ENCODE peak calls at places on chromosomes 5 and 9, in eight cellular contexts. Z is stomach, M is K562, W is tibial nerve, T is SK-N-SH, I is GM12878, Q is transverse colon, P is H1. G is an unnamed sample.

GRCh38 chr9:78783743-78784142 is 486.8 kb downstream of the PSAT1 start:
- DNase-seq in Z (no peak), M (no peak), W (no peak), T (no peak), I (no peak), Q (no peak), P (no peak), G (no peak)

GRCh38 chr5:91307023-91307422 is 76.1 kb downstream of the ARRDC3 start:
- DNase-seq in Z (no peak), M (no peak), W (peak; percentile 61), T (no peak), I (no peak), Q (peak; percentile 24), P (no peak), G (peak; percentile 67)

GRCh38 chr5:170896779-170897178 is 35.0 kb downstream of the RANBP17 start:
- DNase-seq in Z (peak; percentile 26), M (no peak), W (no peak), T (peak; percentile 5), I (no peak), Q (no peak), P (peak; percentile 49), G (no peak)

GRCh38 chr9:127714916-127715442 is 484 bp downstream of the PTRH1 start:
- DNase-seq in Z (peak; percentile 55), M (peak; percentile 54), W (no peak), T (peak; percentile 75), I (no peak), Q (peak; percentile 57), P (no peak), G (no peak)

GRCh38 chr5:6419340-6419852 is 29.3 kb upstream of the UBE2QL1 start:
- DNase-seq in Z (no peak), M (no peak), W (no peak), T (no peak), I (no peak), Q (no peak), P (no peak), G (no peak)

GRCh38 chr5:1430121-1430795 is 15.0 kb downstream of the SLC6A3 start:
- DNase-seq in Z (peak; percentile 18), M (no peak), W (no peak), T (no peak), I (no peak), Q (no peak), P (no peak), G (no peak)

GRCh38 chr5:39446231-39446630 is 21.5 kb upstream of the DAB2 start:
- DNase-seq in Z (no peak), M (no peak), W (no peak), T (no peak), I (no peak), Q (no peak), P (no peak), G (no peak)

GRCh38 chr9:126160067-126160853 is 166.4 kb upstream of the MVB12B start:
- DNase-seq in Z (peak; percentile 10), M (no peak), W (no peak), T (no peak), I (no peak), Q (no peak), P (no peak), G (no peak)

GRCh38 chr5:154603978-154604679 is 126.1 kb upstream of the HAND1 start:
- DNase-seq in Z (no peak), M (no peak), W (no peak), T (peak; percentile 91), I (no peak), Q (peak; percentile 14), P (no peak), G (no peak)

GRCh38 chr5:107968998-107969397 is 298.3 kb upstream of the EFNA5 start:
- DNase-seq in Z (no peak), M (no peak), W (no peak), T (no peak), I (no peak), Q (no peak), P (no peak), G (no peak)

GRCh38 chr9:111516061-111516465 is 8.9 kb upstream of the ZNF483 start:
- DNase-seq in Z (no peak), M (no peak), W (no peak), T (no peak), I (peak; percentile 5), Q (no peak), P (no peak), G (no peak)

GRCh38 chr5:154138701-154139100 is 51.8 kb upstream of the GALNT10 start:
- DNase-seq in Z (no peak), M (no peak), W (no peak), T (no peak), I (no peak), Q (no peak), P (no peak), G (no peak)

GRCh38 chr5:142796492-142797109 is 26.4 kb downstream of the ARHGAP26 start:
- DNase-seq in Z (no peak), M (no peak), W (no peak), T (no peak), I (no peak), Q (no peak), P (no peak), G (no peak)

GRCh38 chr9:3467593-3468219 is 58.1 kb downstream of the RFX3 start:
- DNase-seq in Z (peak; percentile 51), M (peak; percentile 9), W (peak; percentile 48), T (peak; percentile 50), I (no peak), Q (peak; percentile 47), P (no peak), G (peak; percentile 28)

GRCh38 chr9:4620881-4621555 is 41.1 kb upstream of the PLPP6 start:
- DNase-seq in Z (no peak), M (no peak), W (no peak), T (no peak), I (no peak), Q (no peak), P (no peak), G (no peak)

GRCh38 chr9:84668204-84669007 is 1.1 kb upstream of the NTRK2 start:
- DNase-seq in Z (no peak), M (no peak), W (peak; percentile 75), T (peak; percentile 92), I (no peak), Q (peak; percentile 60), P (peak; percentile 44), G (peak; percentile 83)

GRCh38 chr9:87711857-87712800 is 13.8 kb upstream of the CTSL start:
- DNase-seq in Z (no peak), M (peak; percentile 10), W (no peak), T (peak; percentile 60), I (no peak), Q (no peak), P (no peak), G (no peak)

GRCh38 chr5:154466671-154467070 is 11.4 kb downstream of the HAND1 start:
- DNase-seq in Z (no peak), M (no peak), W (no peak), T (no peak), I (no peak), Q (no peak), P (no peak), G (no peak)

GRCh38 chr5:343461-344401 is 22.2 kb downstream of the AHRR start:
- DNase-seq in Z (peak; percentile 69), M (no peak), W (no peak), T (peak; percentile 89), I (no peak), Q (peak; percentile 65), P (no peak), G (peak; percentile 72)

GRCh38 chr5:112549605-112550161 is 130.6 kb upstream of the EPB41L4A start:
- DNase-seq in Z (no peak), M (no peak), W (no peak), T (no peak), I (no peak), Q (no peak), P (no peak), G (no peak)

GRCh38 chr9:96487030-96487396 is 37.0 kb downstream of the HABP4 start:
- DNase-seq in Z (no peak), M (no peak), W (no peak), T (no peak), I (no peak), Q (no peak), P (no peak), G (no peak)

DNA sequence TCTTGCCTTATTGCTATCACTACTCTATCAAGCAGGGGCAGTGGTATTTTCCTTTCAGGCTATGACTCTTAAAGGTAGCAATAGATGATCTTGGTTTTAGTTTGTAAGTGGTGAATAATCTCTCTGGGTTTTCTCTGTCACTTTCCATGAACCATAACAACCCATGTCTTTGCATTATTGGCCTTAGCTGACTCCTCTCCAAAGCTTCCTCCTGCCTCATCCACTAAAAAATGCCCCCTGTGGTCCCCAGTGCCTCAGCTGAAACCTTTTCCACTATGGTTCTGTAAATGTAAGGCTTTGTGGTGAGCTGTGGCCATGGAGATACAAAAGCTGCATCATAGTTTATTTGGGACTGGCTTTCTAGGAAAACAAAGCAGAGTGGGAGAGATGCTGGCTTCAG is 128.8 kb downstream of the GPBP1 start:
- DNase-seq in Z (no peak), M (no peak), W (no peak), T (no peak), I (no peak), Q (no peak), P (no peak), G (no peak)
- TF ChIP-seq EP300 in Z (no peak), M (no peak), W (no peak), T (no peak), I (no peak), Q (no peak), P (no peak), G (no peak)

GRCh38 chr5:139304391-139305324 is 11.1 kb downstream of the MATR3 start:
- DNase-seq in Z (no peak), M (no peak), W (no peak), T (no peak), I (no peak), Q (no peak), P (no peak), G (no peak)
- H3K36me3 ChIP-seq in Z (no peaks in the 10 kb centered on the region), M (peaks cover 53% of the 10 kb centered on the region), W (no peaks in the 10 kb centered on the region), T (peaks cover 5% of the 10 kb centered on the region), I (no peaks in the 10 kb centered on the region), Q (no peaks in the 10 kb centered on the region), P (no peaks in the 10 kb centered on the region), G (no peaks in the 10 kb centered on the region)

GRCh38 chr5:150301170-150301505 is 1.6 kb downstream of the ARSI start:
- DNase-seq in Z (no peak), M (no peak), W (no peak), T (no peak), I (no peak), Q (no peak), P (no peak), G (no peak)
- TF ChIP-seq EP300 in Z (no peak), M (no peak), W (no peak), T (no peak), I (no peak), Q (no peak), P (no peak), G (no peak)

GRCh38 chr5:135362102-135362501 is 36.9 kb downstream of the MACROH2A1 start:
- DNase-seq in Z (no peak), M (no peak), W (no peak), T (no peak), I (no peak), Q (no peak), P (no peak), G (no peak)
- H3K36me3 ChIP-seq in Z (peaks cover 14% of the 10 kb centered on the region), M (peaks cover 89% of the 10 kb centered on the region), W (peaks cover 53% of the 10 kb centered on the region), T (peaks cover 73% of the 10 kb centered on the region), I (peaks cover 16% of the 10 kb centered on the region), Q (peaks cover under 1% of the 10 kb centered on the region), P (no peaks in the 10 kb centered on the region), G (no peaks in the 10 kb centered on the region)